ENCODE peak calls at places on chromosomes 12 and 14, in nine cellular contexts. One of them, this sample, is unnamed.
A peak's percentile ranks its signal among the peaks of the same experiment; 100 is the strongest.

GRCh38 chr14:24207625-24208024 is 2.1 kb downstream of the TSSK4 start:
- DNase-seq in cardiac muscle cell: no peak
- DNase-seq in BJ: no peak
- DNase-seq in NCI-H69: no peak
- DNase-seq in islet precursor cell: no peak
- DNase-seq in psoas muscle: no peak
- DNase-seq in endothelial cell of umbilical vein: no peak
- DNase-seq in PC-3: no peak
- DNase-seq in OCI-LY7: no peak
- DNase-seq in this sample: peak; percentile 3

GRCh38 chr14:39265741-39266588 is 32.2 kb downstream of the MIA2 start:
- DNase-seq in OCI-LY7: no peak
- DNase-seq in NCI-H69: peak; percentile 56
- DNase-seq in BJ: no peak
- DNase-seq in psoas muscle: peak; percentile 87
- DNase-seq in islet precursor cell: no peak
- DNase-seq in endothelial cell of umbilical vein: peak; percentile 60
- DNase-seq in PC-3: peak; percentile 92
- DNase-seq in cardiac muscle cell: peak; percentile 5
- DNase-seq in this sample: peak; percentile 57

GRCh38 chr14:87896393-87897380 is 96.3 kb downstream of the GALC start:
- DNase-seq in OCI-LY7: peak; percentile 59
- DNase-seq in PC-3: peak; percentile 65
- DNase-seq in BJ: no peak
- DNase-seq in NCI-H69: peak; percentile 69
- DNase-seq in islet precursor cell: no peak
- DNase-seq in endothelial cell of umbilical vein: peak; percentile 46
- DNase-seq in psoas muscle: no peak
- DNase-seq in cardiac muscle cell: peak; percentile 82
- DNase-seq in this sample: peak; percentile 63

GRCh38 chr12:53994691-53995310 is 5.2 kb upstream of the HOXC9 start:
- DNase-seq in psoas muscle: no peak
- DNase-seq in endothelial cell of umbilical vein: no peak
- DNase-seq in cardiac muscle cell: no peak
- DNase-seq in OCI-LY7: no peak
- DNase-seq in NCI-H69: peak; percentile 85
- DNase-seq in BJ: no peak
- DNase-seq in islet precursor cell: no peak
- DNase-seq in PC-3: no peak
- DNase-seq in this sample: no peak

GRCh38 chr12:28941248-28941647 is 207.8 kb upstream of the FAR2 start:
- DNase-seq in endothelial cell of umbilical vein: no peak
- DNase-seq in NCI-H69: no peak
- DNase-seq in islet precursor cell: no peak
- DNase-seq in cardiac muscle cell: no peak
- DNase-seq in PC-3: peak; percentile 85
- DNase-seq in OCI-LY7: no peak
- DNase-seq in BJ: no peak
- DNase-seq in psoas muscle: no peak
- DNase-seq in this sample: no peak

GRCh38 chr12:116492703-116493324 is 66.4 kb upstream of the MAP1LC3B2 start:
- DNase-seq in OCI-LY7: no peak
- DNase-seq in NCI-H69: no peak
- DNase-seq in islet precursor cell: no peak
- DNase-seq in PC-3: peak; percentile 98
- DNase-seq in cardiac muscle cell: no peak
- DNase-seq in psoas muscle: no peak
- DNase-seq in BJ: no peak
- DNase-seq in endothelial cell of umbilical vein: no peak
- DNase-seq in this sample: peak; percentile 79

GRCh38 chr14:85566603-85567002 is 36.7 kb downstream of the FLRT2 start:
- DNase-seq in islet precursor cell: no peak
- DNase-seq in OCI-LY7: no peak
- DNase-seq in PC-3: peak; percentile 59
- DNase-seq in NCI-H69: no peak
- DNase-seq in BJ: peak; percentile 69
- DNase-seq in cardiac muscle cell: no peak
- DNase-seq in psoas muscle: no peak
- DNase-seq in endothelial cell of umbilical vein: peak; percentile 72
- DNase-seq in this sample: no peak

GRCh38 chr12:31346211-31346610 is 20.3 kb upstream of the SINHCAF start:
- DNase-seq in BJ: no peak
- DNase-seq in PC-3: no peak
- DNase-seq in OCI-LY7: no peak
- DNase-seq in NCI-H69: no peak
- DNase-seq in psoas muscle: no peak
- DNase-seq in endothelial cell of umbilical vein: no peak
- DNase-seq in islet precursor cell: no peak
- DNase-seq in cardiac muscle cell: no peak
- DNase-seq in this sample: no peak

GRCh38 chr14:22472935-22473854 is 115.8 kb downstream of the DAD1 start:
- DNase-seq in psoas muscle: no peak
- DNase-seq in cardiac muscle cell: peak; percentile 60
- DNase-seq in PC-3: peak; percentile 72
- DNase-seq in islet precursor cell: no peak
- DNase-seq in OCI-LY7: peak; percentile 89
- DNase-seq in endothelial cell of umbilical vein: peak; percentile 72
- DNase-seq in BJ: no peak
- DNase-seq in NCI-H69: peak; percentile 70
- DNase-seq in this sample: peak; percentile 83

GRCh38 chr14:101001311-101002069 is 98.0 kb upstream of the RTL1 start:
- DNase-seq in psoas muscle: no peak
- DNase-seq in cardiac muscle cell: no peak
- DNase-seq in BJ: no peak
- DNase-seq in NCI-H69: no peak
- DNase-seq in PC-3: peak; percentile 52
- DNase-seq in islet precursor cell: no peak
- DNase-seq in endothelial cell of umbilical vein: no peak
- DNase-seq in OCI-LY7: no peak
- DNase-seq in this sample: no peak

GRCh38 chr14:61927015-61927414 is 164.8 kb downstream of the SNAPC1 start:
- DNase-seq in psoas muscle: no peak
- DNase-seq in BJ: peak; percentile 59
- DNase-seq in PC-3: peak; percentile 94
- DNase-seq in NCI-H69: peak; percentile 63
- DNase-seq in OCI-LY7: no peak
- DNase-seq in cardiac muscle cell: no peak
- DNase-seq in endothelial cell of umbilical vein: no peak
- DNase-seq in islet precursor cell: peak; percentile 59
- DNase-seq in this sample: no peak

GRCh38 chr14:101879212-101880015 is 85.0 kb upstream of the DYNC1H1 start:
- DNase-seq in OCI-LY7: no peak
- DNase-seq in PC-3: no peak
- DNase-seq in NCI-H69: no peak
- DNase-seq in islet precursor cell: no peak
- DNase-seq in cardiac muscle cell: no peak
- DNase-seq in endothelial cell of umbilical vein: no peak
- DNase-seq in BJ: no peak
- DNase-seq in psoas muscle: no peak
- DNase-seq in this sample: no peak

GRCh38 chr14:77936138-77936639 is 136.3 kb downstream of the ADCK1 start:
- DNase-seq in psoas muscle: no peak
- DNase-seq in islet precursor cell: no peak
- DNase-seq in PC-3: no peak
- DNase-seq in BJ: no peak
- DNase-seq in cardiac muscle cell: no peak
- DNase-seq in OCI-LY7: no peak
- DNase-seq in endothelial cell of umbilical vein: no peak
- DNase-seq in NCI-H69: no peak
- DNase-seq in this sample: no peak

This sample was measured in OCI-M1.